ENCODE peak calls at places on chromosome 3, in four cellular contexts. X is mammary epithelial cell, C is NCI-H774, R is NCI-H2171 treated with DMSO at 0.1 percent for 48 hours. O is an unnamed sample.

GRCh38 chr3:141360888-141361598 is 7.3 kb upstream of the ZBTB38 start:
- DNase-seq in X (peak), C (peak), R (peak), O (no peak)

GRCh38 chr3:81279481-81280273 is 481.8 kb downstream of the GBE1 start:
- DNase-seq in X (no peak), C (no peak), R (no peak), O (no peak)

GRCh38 chr3:127369356-127369935 is 81.6 kb upstream of the PRR20G start:
- DNase-seq in X (no peak), C (no peak), R (no peak), O (no peak)

GRCh38 chr3:197432407-197433127 is 123.2 kb downstream of the BDH1 start:
- DNase-seq in X (no peak), C (no peak), R (no peak), O (no peak)

GRCh38 chr3:170228093-170228766 is 6.0 kb downstream of the PRKCI start:
- DNase-seq in X (peak), C (no peak), R (no peak), O (no peak)

GRCh38 chr3:120227710-120228347 is 57.2 kb downstream of the GPR156 start:
- DNase-seq in X (no peak), C (no peak), R (no peak), O (no peak)

GRCh38 chr3:121477589-121477988 is 68.2 kb downstream of the POLQ start:
- DNase-seq in X (no peak), C (no peak), R (no peak), O (no peak)

GRCh38 chr3:145457825-145458552 is 703.0 kb downstream of the PLOD2 start:
- DNase-seq in X (no peak), C (no peak), R (no peak), O (no peak)

GRCh38 chr3:139534444-139534812 is 5.1 kb downstream of the RBP1 start:
- DNase-seq in X (peak), C (no peak), R (peak), O (no peak)